ENCODE peak calls at places on chromosome 14, in five cellular contexts. Q is Caki2, T is HEK293T, F is fibroblast of mammary gland, O is neuronal stem cell. U is an unnamed sample.

GRCh38 chr14:21095430-21096205 is 2.8 kb downstream of the ZNF219 start:
- DNase-seq in Q (no peak), T (no peak), F (peak), O (no peak), U (no peak)

GRCh38 chr14:92425101-92425500 is 88.5 kb upstream of the RIN3 start:
- DNase-seq in Q (peak), T (no peak), F (peak), O (no peak), U (no peak)

GRCh38 chr14:61549425-61549824 is 145.9 kb upstream of the HIF1A start:
- DNase-seq in Q (no peak), T (no peak), F (peak), O (no peak), U (no peak)

GRCh38 chr14:55313480-55313879 is 42.3 kb downstream of the FBXO34 start:
- DNase-seq in Q (no peak), T (no peak), F (no peak), O (no peak), U (no peak)

GRCh38 chr14:51180577-51180976 is 59.5 kb upstream of the TMX1 start:
- DNase-seq in Q (no peak), T (no peak), F (no peak), O (no peak), U (no peak)

GRCh38 chr14:31926123-31926522 is 151.0 kb upstream of the ARHGAP5 start:
- DNase-seq in Q (no peak), T (peak), F (peak), O (no peak), U (no peak)

GRCh38 chr14:31025335-31026075 is at the start of gene AP4S1:
- DNase-seq in Q (peak), T (peak), F (no peak), O (peak), U (peak)

GRCh38 chr14:91439345-91439744 is 21.7 kb upstream of the CCDC88C start:
- DNase-seq in Q (no peak), T (no peak), F (no peak), O (no peak), U (no peak)

GRCh38 chr14:57692671-57693070 is 173.2 kb downstream of the SLC35F4 start:
- DNase-seq in Q (peak), T (peak), F (peak), O (no peak), U (no peak)

GRCh38 chr14:37813746-37814145 is 218.3 kb downstream of the TTC6 start:
- DNase-seq in Q (no peak), T (no peak), F (no peak), O (no peak), U (no peak)

U was measured in adrenal gland.